ENCODE peak calls at places on chromosomes 6 and 20, in nine cellular contexts. I is BE2C, F is GM10248, R is RWPE1, H is H9, D is ovary, G is endothelial cell, T is GM13976, K is psoas muscle. X is an unnamed sample.

GRCh38 chr6:136415351-136416005 is 125.8 kb upstream of the BCLAF1 start:
- DNase-seq in I (no peak), F (no peak), R (no peak), H (no peak), D (no peak), G (no peak), T (no peak), K (no peak), X (no peak)

GRCh38 chr6:10559492-10560150 is 38.5 kb downstream of the GCNT2 start:
- DNase-seq in I (no peak), F (no peak), R (no peak), H (no peak), D (no peak), G (peak; percentile 42), T (no peak), K (no peak), X (no peak)

GRCh38 chr20:46057856-46058655 is 29.0 kb downstream of the SLC12A5 start:
- DNase-seq in I (no peak), F (no peak), R (peak; percentile 32), H (peak; percentile 79), D (peak; percentile 27), G (peak; percentile 55), T (peak; percentile 35), K (peak; percentile 78), X (peak; percentile 33)

GRCh38 chr6:154683756-154684523 is 49.3 kb upstream of the SCAF8 start:
- DNase-seq in I (no peak), F (peak; percentile 59), R (peak; percentile 18), H (no peak), D (no peak), G (no peak), T (peak; percentile 61), K (no peak), X (peak; percentile 11)

GRCh38 chr6:119454694-119455093 is 105.1 kb upstream of the MAN1A1 start:
- DNase-seq in I (no peak), F (no peak), R (no peak), H (no peak), D (no peak), G (no peak), T (no peak), K (no peak), X (no peak)

GRCh38 chr6:148345578-148345977 is 2.9 kb downstream of the SASH1 start:
- DNase-seq in I (no peak), F (no peak), R (no peak), H (no peak), D (no peak), G (no peak), T (no peak), K (no peak), X (no peak)

GRCh38 chr20:14561733-14562132 is 224.3 kb upstream of the FLRT3 start:
- DNase-seq in I (no peak), F (no peak), R (no peak), H (no peak), D (no peak), G (no peak), T (no peak), K (no peak), X (no peak)

GRCh38 chr6:551405-551804 is 105.5 kb downstream of the HUS1B start:
- DNase-seq in I (peak; percentile 61), F (peak; percentile 29), R (peak; percentile 73), H (peak; percentile 79), D (no peak), G (no peak), T (peak; percentile 43), K (no peak), X (peak; percentile 77)

GRCh38 chr20:36102809-36103596 is 51.5 kb upstream of the EPB41L1 start:
- DNase-seq in I (no peak), F (no peak), R (peak; percentile 69), H (no peak), D (no peak), G (no peak), T (no peak), K (no peak), X (no peak)

GRCh38 chr6:145749632-145750031 is 14.3 kb upstream of the EPM2A start:
- DNase-seq in I (no peak), F (peak; percentile 13), R (peak; percentile 11), H (no peak), D (no peak), G (no peak), T (peak; percentile 18), K (no peak), X (no peak)

GRCh38 chr6:16089232-16089843 is 39.5 kb upstream of the MYLIP start:
- DNase-seq in I (no peak), F (no peak), R (no peak), H (no peak), D (no peak), G (no peak), T (no peak), K (no peak), X (no peak)

GRCh38 chr6:92737983-92738382 is 681.4 kb downstream of the EPHA7 start:
- DNase-seq in I (no peak), F (no peak), R (no peak), H (no peak), D (no peak), G (no peak), T (no peak), K (no peak), X (no peak)

GRCh38 chr20:10178727-10179313 is 39.8 kb upstream of the SNAP25 start:
- DNase-seq in I (no peak), F (no peak), R (no peak), H (no peak), D (no peak), G (no peak), T (no peak), K (no peak), X (no peak)

DNA sequence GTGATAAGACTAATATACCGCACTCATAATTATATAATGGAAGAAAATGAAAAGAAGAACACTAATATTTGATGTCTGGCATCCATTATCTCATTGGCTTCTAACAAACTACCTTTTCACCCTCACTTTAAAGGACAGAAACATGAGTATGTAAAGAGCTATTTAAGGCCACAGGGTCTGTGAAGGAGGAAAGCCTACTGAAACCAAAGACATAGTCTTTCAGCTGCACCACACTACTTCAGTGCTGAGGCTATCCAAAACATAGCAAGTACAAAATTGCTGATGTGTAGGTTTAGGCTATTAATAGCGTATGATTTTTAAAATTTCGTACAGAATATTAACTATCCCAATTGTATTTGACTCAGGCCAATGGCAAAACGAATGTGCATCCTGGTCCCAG is 38.2 kb upstream of the SLC2A12 start:
- DNase-seq in I (no peak), F (no peak), R (no peak), H (no peak), D (no peak), G (no peak), T (no peak), K (no peak), X (no peak)
- TF ChIP-seq CTCF in I (no peak), F (no peak), R (no peak), H (no peak), D (no peak), G (no peak), T (no peak), K (no peak), X (no peak)

DNA sequence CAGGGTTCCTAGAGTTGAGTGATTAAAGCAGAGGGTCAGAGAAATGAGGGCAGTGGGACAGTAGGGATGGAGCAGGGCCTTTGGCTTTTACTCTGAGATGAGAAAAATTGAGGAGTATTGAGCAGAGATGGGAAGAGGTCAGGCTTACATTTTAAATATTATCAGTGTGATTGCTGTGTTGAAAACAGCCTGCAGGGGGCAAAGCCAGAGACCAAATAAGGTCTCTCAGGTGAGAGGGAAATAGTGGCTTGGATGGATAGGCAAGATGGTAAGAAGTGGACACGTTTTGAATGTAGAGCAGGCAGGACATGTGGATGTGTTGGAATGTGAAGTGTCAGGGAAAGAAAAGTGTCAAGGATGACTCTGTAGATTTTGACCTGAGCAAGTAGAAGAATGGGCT is 105.0 kb upstream of the MAP3K7 start:
- DNase-seq in I (no peak), F (no peak), R (no peak), H (no peak), D (no peak), G (peak; percentile 11), T (no peak), K (no peak), X (no peak)
- TF ChIP-seq CTCF in I (peak; percentile 13), F (peak; percentile 14), R (no peak), H (peak; percentile 65), D (no peak), G (peak; percentile 65), T (peak; percentile 8), K (no peak), X (no peak)

GRCh38 chr6:157549468-157549745 is 168.4 kb downstream of the ZDHHC14 start:
- DNase-seq in I (no peak), F (no peak), R (no peak), H (no peak), D (no peak), G (no peak), T (no peak), K (no peak), X (no peak)

GRCh38 chr6:157542405-157542943 is 161.5 kb downstream of the ZDHHC14 start:
- DNase-seq in I (no peak), F (no peak), R (no peak), H (no peak), D (no peak), G (no peak), T (no peak), K (no peak), X (no peak)

GRCh38 chr6:157548635-157549467 is 167.9 kb downstream of the ZDHHC14 start:
- DNase-seq in I (no peak), F (no peak), R (no peak), H (no peak), D (no peak), G (no peak), T (no peak), K (no peak), X (peak; percentile 24)

GRCh38 chr6:157547112-157547511 is 166.1 kb downstream of the ZDHHC14 start:
- DNase-seq in I (no peak), F (no peak), R (no peak), H (no peak), D (no peak), G (no peak), T (no peak), K (no peak), X (no peak)

GRCh38 chr6:157546366-157546765 is 165.4 kb downstream of the ZDHHC14 start:
- DNase-seq in I (no peak), F (no peak), R (no peak), H (no peak), D (no peak), G (no peak), T (no peak), K (no peak), X (no peak)
- TF ChIP-seq CTCF in I (no peak), F (no peak), R (no peak), H (no peak), D (no peak), G (no peak), T (no peak), K (no peak), X (no peak)

DNA sequence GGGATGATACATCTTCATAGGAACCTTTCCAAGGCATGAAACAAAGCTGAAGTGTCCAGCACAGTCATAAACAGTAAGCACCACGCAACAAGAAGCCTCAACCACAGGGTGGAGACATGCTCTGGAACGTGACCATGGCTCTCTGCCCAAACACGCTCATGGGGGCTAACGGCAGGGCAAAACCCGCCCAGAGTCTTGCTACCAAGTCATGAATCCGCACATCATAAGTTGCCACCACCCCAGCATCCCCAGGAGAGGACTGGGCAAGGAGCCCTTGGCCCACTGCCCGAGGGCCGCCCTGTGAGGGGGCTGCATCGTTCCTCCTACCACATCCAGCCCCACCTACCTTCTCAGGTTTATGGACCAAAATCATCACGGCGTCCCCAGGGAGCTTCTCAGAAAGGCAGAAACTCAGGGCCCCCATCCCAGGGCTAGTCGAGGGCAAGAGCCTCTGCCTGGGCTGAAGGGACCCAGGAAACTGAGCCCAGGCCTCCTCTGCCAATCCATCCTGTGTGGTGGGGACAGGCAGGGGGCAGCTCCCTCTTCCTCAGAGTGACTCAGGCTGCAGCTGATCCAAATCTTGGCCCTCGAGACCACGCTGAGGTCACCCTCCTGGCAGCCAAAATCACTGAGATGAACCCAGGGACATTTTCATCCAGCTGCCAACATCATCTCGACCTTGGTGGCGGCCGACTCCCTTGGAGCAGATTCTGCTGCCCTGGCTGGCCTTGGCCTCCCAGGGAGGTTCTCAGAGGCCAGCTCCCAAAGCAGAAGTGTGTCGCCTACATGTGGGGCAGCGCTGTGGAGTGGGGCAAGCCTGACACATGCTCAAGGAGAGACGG is 42.6 kb downstream of the BMP7 start:
- DNase-seq in I (no peak), F (no peak), R (peak; percentile 53), H (no peak), D (no peak), G (no peak), T (no peak), K (peak; percentile 79), X (no peak)
- TF ChIP-seq CTCF in I (no peak), F (no peak), R (no peak), H (no peak), D (no peak), G (no peak), T (no peak), K (no peak), X (no peak)